ENCODE peak calls at places on chromosomes 16 and 17, in eight cellular contexts. H is CD8-positive, alpha-beta T cell; E is astrocyte of the cerebellum; M is A549; V is right lobe of liver; P is upper lobe of right lung; A is thoracic aorta; K is mesothelial cell of epicardium. R is an unnamed sample.

GRCh38 chr16:15837761-15838160 is 19.1 kb downstream of the MYH11 start:
- DNase-seq in M (no peak), K (no peak), H (no peak), P (no peak), A (no peak), V (no peak), E (no peak), R (no peak)

GRCh38 chr16:17343729-17344128 is 127.0 kb downstream of the XYLT1 start:
- DNase-seq in P (no peak), E (no peak), M (no peak), A (no peak), H (no peak), K (no peak), V (no peak), R (peak)

GRCh38 chr17:79565606-79566250 is 45.1 kb downstream of the RBFOX3 start:
- DNase-seq in H (no peak), K (no peak), A (no peak), V (no peak), M (no peak), P (no peak), E (no peak), R (no peak)

GRCh38 chr16:52756812-52757517 is 210.0 kb upstream of the TOX3 start:
- DNase-seq in H (no peak), K (no peak), P (no peak), A (no peak), M (no peak), V (no peak), E (no peak), R (no peak)

GRCh38 chr16:83968483-83968865 is 430 bp downstream of the NECAB2 start:
- DNase-seq in V (no peak), H (no peak), M (no peak), A (no peak), K (no peak), E (no peak), P (no peak), R (no peak)

GRCh38 chr17:40498281-40499084 is 2.9 kb downstream of the TNS4 start:
- DNase-seq in K (no peak), P (no peak), H (no peak), V (no peak), A (no peak), E (no peak), M (no peak), R (no peak)

GRCh38 chr16:70740919-70741778 is 55.3 kb upstream of the MTSS2 start:
- DNase-seq in M (no peak), K (no peak), P (no peak), V (peak), A (no peak), E (no peak), H (peak), R (no peak)

GRCh38 chr17:18960803-18961511 is 9.0 kb downstream of the SLC5A10 start:
- DNase-seq in A (peak), V (peak), H (peak), E (peak), K (peak), M (peak), P (peak), R (peak)

GRCh38 chr17:21030375-21030774 is 12.4 kb downstream of the USP22 start:
- DNase-seq in A (no peak), K (no peak), E (no peak), P (no peak), H (no peak), M (no peak), V (peak), R (no peak)

GRCh38 chr17:73658821-73659220 is 14.6 kb upstream of the SDK2 start:
- DNase-seq in V (no peak), E (no peak), K (no peak), P (no peak), A (no peak), H (no peak), M (no peak), R (no peak)

GRCh38 chr17:59914274-59914854 is 21.4 kb downstream of the RPS6KB1 start:
- DNase-seq in M (peak), E (peak), H (no peak), K (no peak), V (no peak), A (no peak), P (no peak), R (no peak)

GRCh38 chr16:27935076-27935475 is 128.4 kb downstream of the GSG1L start:
- DNase-seq in E (no peak), A (no peak), K (no peak), M (no peak), P (no peak), H (no peak), V (no peak), R (no peak)

GRCh38 chr17:61701978-61702377 is 111.0 kb upstream of the NACA2 start:
- DNase-seq in P (no peak), A (no peak), K (no peak), E (no peak), H (no peak), V (no peak), M (no peak), R (no peak)

GRCh38 chr16:66750279-66751134 is 902 bp downstream of the DYNC1LI2 start:
- DNase-seq in E (no peak), V (no peak), K (no peak), H (no peak), A (no peak), P (no peak), M (no peak), R (no peak)

GRCh38 chr17:31394544-31394943 is 3.1 kb downstream of the RAB11FIP4 start:
- DNase-seq in K (peak), H (peak), E (peak), V (peak), M (no peak), P (peak), A (no peak), R (no peak)

GRCh38 chr16:6125483-6126259 is 1028.1 kb upstream of the EEF2KMT start:
- DNase-seq in H (no peak), P (no peak), A (no peak), V (no peak), M (no peak), E (peak), K (no peak), R (no peak)

GRCh38 chr16:86379505-86379846 is 130.9 kb upstream of the FOXF1 start:
- DNase-seq in H (no peak), P (no peak), V (no peak), E (no peak), A (no peak), M (no peak), K (no peak), R (no peak)

GRCh38 chr17:79947351-79948031 is 88.2 kb downstream of the TBC1D16 start:
- DNase-seq in V (no peak), E (peak), H (no peak), P (peak), M (no peak), K (no peak), A (no peak), R (no peak)

GRCh38 chr17:50080827-50081226 is 14.3 kb upstream of the PDK2 start:
- DNase-seq in P (no peak), H (no peak), M (no peak), A (no peak), E (no peak), K (no peak), V (no peak), R (no peak)

GRCh38 chr17:59347975-59348391 is 16.5 kb downstream of the YPEL2 start:
- DNase-seq in K (no peak), E (no peak), H (no peak), V (no peak), A (no peak), P (no peak), M (no peak), R (no peak)

GRCh38 chr17:59513934-59514841 is 51.2 kb upstream of the DHX40 start:
- DNase-seq in P (peak), E (peak), A (no peak), M (peak), V (peak), H (no peak), K (peak), R (no peak)

GRCh38 chr17:76079577-76080206 is 710 bp downstream of the ZACN start:
- DNase-seq in H (no peak), P (peak), E (no peak), K (no peak), V (no peak), M (no peak), A (no peak), R (no peak)

GRCh38 chr16:32116080-32116479 is 137.0 kb upstream of the TP53TG3D start:
- DNase-seq in A (no peak), H (no peak), K (no peak), P (peak), M (no peak), V (no peak), E (no peak), R (peak)

GRCh38 chr17:7283471-7284216 is 2.1 kb downstream of the SLC2A4 start:
- DNase-seq in E (no peak), K (no peak), A (no peak), V (no peak), P (no peak), H (no peak), M (no peak), R (no peak)

GRCh38 chr17:70138309-70138865 is 30.9 kb upstream of the KCNJ2 start:
- DNase-seq in P (no peak), H (no peak), A (no peak), E (peak), K (no peak), V (no peak), M (no peak), R (no peak)

GRCh38 chr17:75273968-75274708 is 3.1 kb upstream of the MIF4GD start:
- DNase-seq in M (no peak), K (no peak), V (no peak), A (no peak), H (no peak), E (no peak), P (no peak), R (no peak)

GRCh38 chr17:75605790-75606189 is 18.2 kb downstream of the MYO15B start:
- DNase-seq in K (no peak), V (no peak), H (no peak), P (no peak), A (no peak), M (no peak), E (no peak), R (no peak)

GRCh38 chr17:80474933-80475915 is 1.2 kb downstream of the NPTX1 start:
- DNase-seq in E (no peak), P (no peak), K (no peak), M (no peak), H (no peak), V (no peak), A (no peak), R (no peak)

DNA sequence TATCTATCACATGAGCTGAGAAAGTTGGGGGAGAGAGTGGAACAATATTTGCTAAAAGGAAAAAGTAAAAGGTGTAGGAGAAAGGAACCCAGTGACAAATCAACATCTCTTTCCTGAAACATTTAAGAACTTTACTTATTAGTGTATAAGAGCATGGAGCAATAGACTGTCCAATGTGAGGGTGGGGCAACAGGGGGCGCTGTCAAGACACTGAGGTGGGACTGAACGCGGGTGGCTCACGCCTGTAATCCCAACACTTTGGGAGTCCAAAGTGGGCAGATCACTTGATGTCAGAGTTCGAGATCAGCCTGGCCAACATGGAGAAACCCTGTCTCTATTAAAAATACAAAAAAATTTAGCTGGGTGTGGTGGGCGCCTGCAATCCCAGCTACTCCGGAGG is 21.2 kb downstream of the PCTP start:
- DNase-seq in H (no peak), A (no peak), P (no peak), M (no peak), V (no peak), E (no peak), K (no peak), R (no peak)
- TF ChIP-seq CTCF in H (no peak), A (no peak), P (no peak), M (no peak), V (no peak), E (no peak), K (no peak), R (no peak)

GRCh38 chr17:53193044-53193443 is 629.7 kb upstream of the KIF2B start:
- DNase-seq in H (no peak), M (no peak), A (no peak), K (no peak), E (no peak), V (no peak), P (no peak), R (no peak)

GRCh38 chr17:53186004-53186403 is 636.7 kb upstream of the KIF2B start:
- DNase-seq in M (no peak), P (no peak), V (no peak), E (no peak), K (no peak), A (no peak), H (no peak), R (no peak)

GRCh38 chr17:53191878-53192277 is 630.8 kb upstream of the KIF2B start:
- DNase-seq in P (no peak), A (no peak), E (no peak), H (no peak), M (no peak), K (no peak), V (no peak), R (no peak)
- TF ChIP-seq CTCF in P (no peak), A (no peak), E (no peak), H (no peak), M (no peak), K (no peak), V (peak), R (no peak)

DNA sequence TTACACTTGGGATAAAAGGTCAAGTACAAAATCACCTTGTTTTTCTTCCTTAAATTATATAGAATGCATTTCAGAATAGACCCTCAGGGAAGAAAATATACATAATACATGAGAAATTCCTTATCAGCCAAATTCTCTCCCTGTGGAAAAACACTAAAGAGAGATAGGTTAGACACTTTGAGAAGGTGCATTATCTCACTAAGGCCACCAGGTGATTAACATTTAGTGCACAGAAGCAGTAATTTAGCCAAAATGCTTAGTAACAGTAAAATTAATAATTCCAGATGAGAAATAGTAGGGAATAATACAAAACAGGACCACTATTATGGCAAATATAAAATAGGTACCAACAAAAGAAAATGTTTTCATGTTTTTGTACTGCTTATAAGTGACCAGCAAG is 185.3 kb upstream of the C17orf78 start:
- DNase-seq in A (no peak), K (no peak), H (no peak), V (no peak), P (no peak), E (no peak), M (peak), R (no peak)
- TF ChIP-seq CTCF in A (no peak), K (peak), H (no peak), V (no peak), P (no peak), E (no peak), M (no peak), R (no peak)

DNA sequence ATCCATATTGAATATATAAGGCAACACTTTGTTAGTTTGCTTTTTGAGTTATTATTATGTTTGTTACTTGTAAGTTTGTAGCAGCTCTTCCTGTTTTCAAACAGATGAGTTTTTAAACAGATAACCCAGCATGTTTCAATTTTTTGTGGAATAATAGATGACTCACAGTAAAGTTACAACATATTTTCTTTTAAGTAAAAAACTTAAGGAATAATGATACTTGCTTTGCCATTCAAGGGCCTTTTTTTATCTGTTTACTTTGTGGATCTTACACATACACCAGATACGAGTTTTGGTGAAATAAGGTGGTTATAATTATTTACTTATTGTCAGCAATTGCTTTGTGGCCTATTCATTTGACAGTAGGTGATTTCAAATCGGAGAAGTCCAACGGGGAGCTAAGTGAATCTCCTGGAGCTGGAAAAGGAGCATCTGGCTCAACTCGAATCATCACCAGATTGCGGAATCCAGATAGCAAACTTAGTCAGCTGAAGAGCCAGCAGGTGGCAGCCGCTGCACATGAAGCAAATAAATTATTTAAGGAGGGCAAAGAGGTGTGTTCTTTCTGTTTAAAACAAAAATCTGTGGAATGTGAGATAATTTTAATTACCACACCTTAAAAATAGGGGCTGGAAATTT is 66.3 kb downstream of the BPTF start:
- DNase-seq in P (no peak), V (no peak), H (no peak), A (no peak), E (peak), M (peak), K (no peak), R (no peak)
- TF ChIP-seq CTCF in P (peak), V (peak), H (no peak), A (no peak), E (peak), M (peak), K (no peak), R (no peak)

GRCh38 chr17:47852113-47852949 is 1.4 kb upstream of the SP6 start:
- DNase-seq in K (no peak), M (no peak), E (no peak), H (no peak), V (no peak), A (no peak), P (no peak), R (no peak)

GRCh38 chr17:47851764-47852112 is 775 bp upstream of the SP6 start:
- DNase-seq in V (no peak), K (no peak), A (no peak), E (no peak), M (no peak), P (no peak), H (no peak), R (no peak)

GRCh38 chr17:47850373-47850691 is 631 bp downstream of the SP6 start:
- DNase-seq in H (no peak), M (no peak), P (no peak), V (no peak), A (no peak), E (no peak), K (no peak), R (no peak)

GRCh38 chr17:47853616-47854015 is 2.7 kb upstream of the SP6 start:
- DNase-seq in K (no peak), V (no peak), M (no peak), A (no peak), P (no peak), E (no peak), H (no peak), R (no peak)

GRCh38 chr17:47850692-47851573 is at the start of gene SP6:
- DNase-seq in H (peak), P (peak), E (no peak), K (peak), A (no peak), V (peak), M (peak), R (peak)
- TF ChIP-seq CTCF in H (no peak), P (peak), E (peak), K (no peak), A (no peak), V (peak), M (peak), R (no peak)

GRCh38 chr17:45895304-45895968 is 1.1 kb downstream of the MAPT start:
- DNase-seq in V (no peak), A (no peak), P (no peak), M (peak), E (no peak), K (peak), H (no peak), R (no peak)

GRCh38 chr17:45894022-45894784 is at the start of gene MAPT:
- DNase-seq in V (peak), K (peak), A (peak), H (peak), P (peak), E (peak), M (peak), R (peak)

GRCh38 chr17:45895969-45896793 is 1.8 kb downstream of the MAPT start:
- DNase-seq in H (no peak), E (no peak), P (no peak), M (no peak), A (no peak), K (no peak), V (no peak), R (no peak)

GRCh38 chr17:45900136-45900535 is 5.8 kb downstream of the MAPT start:
- DNase-seq in M (no peak), V (no peak), A (no peak), H (no peak), E (no peak), P (no peak), K (no peak), R (no peak)

GRCh38 chr17:45896803-45897693 is 2.7 kb downstream of the MAPT start:
- DNase-seq in E (no peak), K (no peak), V (no peak), M (peak), A (no peak), H (no peak), P (no peak), R (no peak)
- TF ChIP-seq CTCF in E (no peak), K (no peak), V (no peak), M (no peak), A (no peak), H (no peak), P (no peak), R (no peak)

GRCh38 chr16:81624718-81625543 is 154.2 kb upstream of the PLCG2 start:
- DNase-seq in H (no peak), P (no peak), A (no peak), K (no peak), E (no peak), V (no peak), M (no peak), R (no peak)

GRCh38 chr16:81626181-81626674 is 152.9 kb upstream of the PLCG2 start:
- DNase-seq in K (no peak), V (no peak), H (no peak), M (no peak), A (no peak), P (no peak), E (no peak), R (no peak)

GRCh38 chr16:81627729-81628128 is 151.4 kb upstream of the PLCG2 start:
- DNase-seq in K (no peak), H (no peak), V (no peak), P (no peak), E (no peak), A (no peak), M (no peak), R (no peak)

GRCh38 chr16:81625544-81626152 is 153.4 kb upstream of the PLCG2 start:
- DNase-seq in A (no peak), H (no peak), M (no peak), V (peak), P (no peak), E (no peak), K (no peak), R (no peak)

GRCh38 chr16:81627024-81627423 is 152.1 kb upstream of the PLCG2 start:
- DNase-seq in E (no peak), H (no peak), K (no peak), P (no peak), A (no peak), M (no peak), V (no peak), R (no peak)
- TF ChIP-seq CTCF in E (no peak), H (no peak), K (no peak), P (no peak), A (no peak), M (no peak), V (no peak), R (no peak)